ENCODE peak calls at places on chromosomes 11 and 22, in six cellular contexts. S, Z, A, R, O and E are unnamed samples.

GRCh38 chr11:63180536-63180935 is 36.5 kb upstream of the SLC22A24 start:
- DNase-seq in O (no peak), R (no peak), Z (no peak), S (no peak), A (no peak), E (no peak)

GRCh38 chr11:19365743-19366410 is 125.1 kb upstream of the E2F8 start:
- DNase-seq in Z (no peak), A (no peak), O (no peak), R (no peak), S (no peak), E (no peak)

GRCh38 chr11:79007811-79008294 is 433.0 kb downstream of the TENM4 start:
- DNase-seq in O (no peak), A (no peak), Z (peak), S (no peak), R (no peak), E (peak)

GRCh38 chr11:67280341-67280790 is 8.7 kb upstream of the ANKRD13D start:
- DNase-seq in Z (no peak), S (no peak), R (no peak), A (no peak), O (no peak), E (no peak)

GRCh38 chr11:57474017-57474750 is 13.9 kb downstream of the RTN4RL2 start:
- DNase-seq in R (peak), A (no peak), Z (no peak), O (peak), S (no peak), E (no peak)

GRCh38 chr11:1005913-1006312 is 30.6 kb downstream of the MUC6 start:
- DNase-seq in O (no peak), Z (no peak), R (peak), A (no peak), S (no peak), E (no peak)

GRCh38 chr11:78332872-78333271 is 84.7 kb downstream of the GAB2 start:
- DNase-seq in S (no peak), A (no peak), R (no peak), O (no peak), Z (no peak), E (no peak)

GRCh38 chr11:124896071-124896750 is 1.5 kb downstream of the ROBO4 start:
- DNase-seq in O (no peak), Z (peak), S (no peak), R (no peak), A (no peak), E (peak)

GRCh38 chr11:12048936-12049790 is 40.7 kb upstream of the DKK3 start:
- DNase-seq in O (no peak), S (no peak), R (no peak), A (no peak), Z (no peak), E (no peak)

GRCh38 chr22:19705181-19705934 is 8.9 kb upstream of the SEPTIN5 start:
- DNase-seq in R (no peak), Z (peak), S (no peak), O (peak), A (no peak), E (no peak)

GRCh38 chr22:45879552-45879949 is 97.4 kb downstream of the WNT7B start:
- DNase-seq in O (no peak), S (no peak), Z (peak), A (no peak), R (peak), E (no peak)

GRCh38 chr11:120123946-120124345 is 14.0 kb downstream of the TRIM29 start:
- DNase-seq in O (no peak), R (no peak), A (no peak), S (no peak), Z (no peak), E (no peak)

GRCh38 chr11:59560290-59560701 is 49.0 kb downstream of the OR4D9 start:
- DNase-seq in R (peak), O (peak), S (peak), A (peak), Z (peak), E (peak)

GRCh38 chr22:29307658-29308147 is 1.3 kb downstream of the GAS2L1 start:
- DNase-seq in O (no peak), S (no peak), A (no peak), Z (no peak), R (no peak), E (no peak)

GRCh38 chr22:50010676-50011446 is 1.7 kb downstream of the IL17REL start:
- DNase-seq in A (peak), S (no peak), Z (no peak), O (no peak), R (no peak), E (no peak)

GRCh38 chr22:33851240-33851639 is 69.0 kb downstream of the LARGE1 start:
- DNase-seq in Z (no peak), S (no peak), O (no peak), A (no peak), R (no peak), E (no peak)

GRCh38 chr11:85750646-85751045 is 60.3 kb downstream of the SYTL2 start:
- DNase-seq in Z (no peak), R (no peak), S (no peak), O (no peak), A (no peak), E (no peak)

GRCh38 chr22:37559901-37560681 is at the start of gene CDC42EP1:
- DNase-seq in S (no peak), R (peak), A (peak), Z (no peak), O (peak), E (peak)

GRCh38 chr11:79564288-79564925 is 123.6 kb upstream of the TENM4 start:
- DNase-seq in Z (no peak), S (no peak), A (no peak), O (no peak), R (no peak), E (no peak)

GRCh38 chr11:55942785-55943392 is 6.7 kb upstream of the OR5I1 start:
- DNase-seq in S (no peak), Z (no peak), A (peak), O (peak), R (no peak), E (no peak)

GRCh38 chr11:60372767-60373166 is 5.6 kb upstream of the MS4A7 start:
- DNase-seq in O (no peak), Z (no peak), R (no peak), A (no peak), S (no peak), E (no peak)

GRCh38 chr22:43449205-43449830 is 37.5 kb downstream of the MPPED1 start:
- DNase-seq in R (no peak), A (no peak), S (no peak), Z (no peak), O (peak), E (no peak)

GRCh38 chr11:46161201-46161600 is 39.9 kb upstream of the PHF21A start:
- DNase-seq in R (no peak), O (no peak), Z (no peak), S (no peak), A (no peak), E (no peak)

GRCh38 chr11:65598258-65598699 is 2.7 kb upstream of the KCNK7 start:
- DNase-seq in A (no peak), O (no peak), S (no peak), Z (no peak), R (no peak), E (no peak)

GRCh38 chr22:49960967-49961600 is 512 bp downstream of the PIM3 start:
- DNase-seq in R (peak), Z (no peak), A (no peak), S (peak), O (peak), E (no peak)

GRCh38 chr11:66637557-66638176 is 836 bp upstream of the RBM4 start:
- DNase-seq in O (peak), R (peak), S (no peak), A (peak), Z (no peak), E (no peak)

GRCh38 chr11:111605681-111606080 is 3.4 kb downstream of the SIK2 start:
- DNase-seq in Z (no peak), O (no peak), S (no peak), A (no peak), R (no peak), E (no peak)

GRCh38 chr22:35821654-35822053 is 104.0 kb downstream of the APOL5 start:
- DNase-seq in S (no peak), Z (no peak), A (no peak), O (no peak), R (no peak), E (no peak)

GRCh38 chr11:78214331-78215194 is 25.8 kb downstream of the USP35 start:
- DNase-seq in S (no peak), Z (no peak), O (no peak), A (no peak), R (no peak), E (no peak)

GRCh38 chr11:76424891-76425290 is 19.9 kb upstream of the EMSY start:
- DNase-seq in O (no peak), S (no peak), Z (no peak), A (no peak), R (no peak), E (no peak)

GRCh38 chr11:76424379-76424778 is 20.4 kb upstream of the EMSY start:
- DNase-seq in R (no peak), O (no peak), Z (no peak), S (no peak), A (no peak), E (no peak)

GRCh38 chr11:76415073-76415472 is 29.7 kb upstream of the EMSY start:
- DNase-seq in Z (no peak), O (no peak), R (no peak), S (no peak), A (no peak), E (no peak)

GRCh38 chr11:76419896-76420295 is 24.9 kb upstream of the EMSY start:
- DNase-seq in S (no peak), Z (no peak), R (peak), O (peak), A (peak), E (no peak)
- TF ChIP-seq CTCF in S (no peak), Z (peak), R (peak), O (peak), A (peak), E (peak)

GRCh38 chr11:109522116-109522755 is 100.2 kb downstream of the C11orf87 start:
- DNase-seq in R (no peak), A (no peak), O (no peak), Z (no peak), S (no peak), E (no peak)
- TF ChIP-seq CTCF in R (no peak), A (no peak), O (no peak), Z (peak), S (no peak), E (no peak)

GRCh38 chr11:43944761-43945311 is 2.4 kb downstream of the C11orf96 start:
- DNase-seq in S (no peak), O (peak), R (peak), Z (peak), A (peak), E (no peak)
- TF ChIP-seq CTCF in S (peak), O (peak), R (peak), Z (peak), A (peak), E (peak)

DNA sequence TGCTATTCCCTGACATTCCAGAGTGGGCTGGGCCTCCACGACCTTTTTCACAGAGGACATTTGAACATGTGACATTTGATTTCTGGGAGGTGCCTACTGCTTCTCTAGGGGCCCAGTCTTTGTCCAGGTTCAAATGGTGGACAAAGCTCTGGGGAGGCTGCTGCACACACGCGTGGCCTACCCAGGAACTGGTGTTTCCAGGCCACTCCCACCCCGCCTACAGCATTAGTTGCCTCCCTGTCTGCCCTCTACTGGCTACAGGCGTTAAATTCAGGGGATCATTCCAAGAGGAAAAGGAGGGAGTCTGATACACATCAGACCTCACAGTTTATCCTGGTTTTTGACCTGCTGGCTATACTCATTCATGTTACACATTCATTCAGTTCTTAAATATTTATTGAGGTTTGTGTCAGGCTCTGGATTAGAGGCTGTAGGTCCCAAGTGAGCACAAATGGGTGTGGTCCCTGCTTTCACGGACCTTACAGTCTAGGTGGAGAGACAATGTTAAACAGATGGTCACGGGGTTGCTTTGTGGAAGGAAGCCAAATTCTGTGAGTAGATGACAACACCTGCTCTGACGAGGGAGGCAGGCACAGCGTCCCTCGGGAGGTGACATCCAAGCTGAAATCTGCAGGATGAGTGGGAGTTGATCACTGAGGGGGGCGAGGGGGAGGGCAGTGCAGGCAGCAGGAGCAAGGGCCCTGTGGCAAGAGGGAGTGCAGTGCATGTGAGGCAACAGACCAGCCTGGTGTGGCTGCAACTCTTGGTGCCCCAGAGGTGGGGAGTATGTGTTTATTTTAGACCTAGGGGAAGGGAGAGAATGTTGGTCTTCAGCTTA is 11.8 kb downstream of the TUB start:
- DNase-seq in A (peak), O (peak), S (no peak), Z (no peak), R (peak), E (no peak)
- TF ChIP-seq CTCF in A (peak), O (peak), S (no peak), Z (peak), R (peak), E (peak)

DNA sequence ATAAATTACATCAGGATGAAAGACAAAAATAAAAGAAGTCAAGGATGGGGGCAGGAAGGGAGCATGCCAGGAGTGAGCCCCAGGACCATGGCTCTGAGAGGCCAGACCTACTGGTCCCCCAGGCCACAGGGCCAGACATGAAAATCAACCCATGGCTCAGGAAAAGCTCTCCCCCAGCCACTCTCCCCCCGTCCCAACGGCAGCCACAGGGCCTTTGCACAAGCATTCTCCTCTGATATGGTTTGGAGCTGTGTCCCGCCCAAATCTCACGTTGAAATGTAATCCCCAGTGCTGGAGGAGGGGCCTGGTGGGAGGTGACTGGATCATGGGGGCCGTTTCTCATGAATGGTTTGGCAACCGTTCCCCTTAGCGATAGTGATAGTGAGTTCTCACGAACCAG is 80.8 kb upstream of the ANO1 start:
- DNase-seq in R (no peak), O (no peak), A (no peak), Z (no peak), S (no peak), E (no peak)
- TF ChIP-seq CTCF in R (no peak), O (no peak), A (no peak), Z (no peak), S (no peak), E (no peak)

GRCh38 chr11:118996926-118997626 is 862 bp upstream of the CENATAC start:
- DNase-seq in Z (no peak), R (no peak), A (peak), O (peak), S (no peak), E (no peak)

GRCh38 chr11:118998822-118999221 is 884 bp downstream of the CENATAC start:
- DNase-seq in O (peak), A (no peak), R (no peak), Z (no peak), S (peak), E (no peak)

GRCh38 chr11:119000906-119001305 is 3.0 kb downstream of the CENATAC start:
- DNase-seq in S (no peak), R (no peak), Z (no peak), O (no peak), A (no peak), E (no peak)

GRCh38 chr11:118998388-118998717 is 415 bp downstream of the CENATAC start:
- DNase-seq in O (no peak), Z (no peak), A (no peak), S (no peak), R (no peak), E (no peak)

DNA sequence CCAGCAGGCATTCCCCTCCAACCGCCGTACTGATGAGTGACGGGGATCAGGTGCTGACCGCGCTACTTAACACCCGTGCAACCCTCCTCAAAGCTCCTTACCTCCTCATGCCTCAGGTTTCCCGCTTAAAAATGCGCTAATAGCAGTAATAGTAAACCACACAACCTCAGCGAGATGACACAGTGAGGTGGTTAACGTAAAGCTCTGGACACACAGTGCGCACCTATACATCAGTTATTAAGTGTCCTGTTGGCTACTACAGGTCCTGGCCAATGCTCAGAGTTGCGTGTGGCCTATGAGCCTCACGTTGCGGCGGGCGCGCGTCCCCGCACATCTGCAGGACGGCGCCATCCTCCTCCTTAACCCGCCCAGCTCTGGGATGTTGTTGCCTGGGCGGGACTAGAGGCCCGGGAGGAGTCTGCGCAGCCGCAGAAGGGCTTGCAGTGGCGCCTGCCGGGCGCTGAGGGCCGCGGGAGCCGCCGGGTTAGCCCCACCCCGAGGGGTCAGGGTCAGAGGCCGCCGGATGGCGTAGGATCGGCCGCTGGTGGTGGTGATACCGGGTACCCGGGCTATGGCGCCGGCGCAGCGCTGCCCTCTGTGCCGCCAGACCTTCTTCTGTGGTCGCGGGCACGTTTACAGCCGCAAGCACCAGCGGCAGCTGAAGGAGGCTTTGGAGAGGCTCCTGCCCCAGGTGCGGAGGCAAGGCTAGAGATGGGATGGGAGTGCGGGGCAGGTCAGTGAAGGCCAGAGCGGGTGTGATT is at the start of gene CENATAC:
- DNase-seq in S (peak), A (peak), R (peak), Z (peak), O (peak), E (peak)
- TF ChIP-seq CTCF in S (no peak), A (no peak), R (peak), Z (peak), O (peak), E (peak)

DNA sequence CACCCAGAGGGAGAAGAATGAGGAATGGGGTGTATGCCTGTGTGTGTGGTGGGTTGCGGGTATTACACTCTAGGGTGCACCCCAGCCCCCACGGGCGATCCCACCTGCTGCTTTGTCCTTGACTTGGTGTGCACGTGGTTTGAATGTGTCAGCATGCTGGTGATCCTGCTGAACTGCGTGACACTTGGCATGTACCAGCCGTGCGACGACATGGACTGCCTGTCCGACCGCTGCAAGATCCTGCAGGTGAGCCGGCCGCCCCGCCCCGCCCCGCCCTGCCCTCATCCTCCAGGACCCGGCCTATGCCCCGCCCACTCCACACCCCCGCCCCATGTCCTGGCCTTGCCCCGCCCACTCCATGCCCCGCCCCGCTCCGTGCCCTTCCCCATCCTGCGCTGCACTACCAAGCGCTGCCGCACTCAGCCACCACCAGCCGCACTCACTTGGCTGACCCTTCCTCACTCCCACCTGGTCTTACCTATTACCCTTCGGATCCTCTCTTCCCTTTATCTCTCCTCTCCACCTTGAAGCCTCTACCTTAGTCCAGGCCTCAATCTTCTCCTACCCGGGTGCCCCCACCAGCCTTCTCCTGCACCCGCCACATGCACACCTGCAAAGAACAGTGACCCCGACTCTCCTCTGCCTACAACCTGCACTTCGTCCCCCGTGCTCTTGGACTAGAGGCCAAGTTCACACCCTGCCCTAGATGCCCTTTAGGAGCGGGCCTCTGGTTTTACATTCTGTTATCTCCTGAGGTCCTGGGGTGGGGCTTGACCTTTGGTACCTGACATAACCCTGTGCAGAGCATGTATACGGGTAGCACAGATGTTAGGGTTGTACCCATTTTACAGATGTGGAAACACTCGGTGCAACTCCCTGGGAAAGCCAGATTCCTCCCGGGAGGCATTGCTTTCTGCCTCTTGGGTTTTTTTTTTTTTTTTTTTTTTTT is 27.7 kb downstream of the CACNA1I start:
- DNase-seq in A (peak), Z (no peak), S (no peak), R (peak), O (peak), E (no peak)
- TF ChIP-seq CTCF in A (peak), Z (peak), S (no peak), R (peak), O (peak), E (no peak)